ENCODE peak calls at places on chromosomes 2 and 18, in ten cellular contexts. One of them, this sample, is unnamed.

GRCh38 chr2:197460653-197461052 is 7.3 kb downstream of the COQ10B start:
- DNase-seq in kidney: no peak
- DNase-seq in NCI-H1105 treated with DMSO at 0.1 percent for 48 hours: no peak
- DNase-seq in stimulated activated CD4-positive, alpha-beta T cell treated with anti-CD3 and anti-CD28 coated beads, Interleukin-1b, Interleukin-23, amount 100 ng/mL, for 24 hours: no peak
- DNase-seq in anterior cingulate cortex: no peak
- DNase-seq in activated T-helper 1 cell treated with anti-CD3 and anti-CD28 coated beads, Interleukin-2, amount 50 U/mL, for 16 hours: no peak
- DNase-seq in left cardiac atrium: no peak
- DNase-seq in SK-MEL-5: no peak
- DNase-seq in tibial artery: no peak
- DNase-seq in RCC 7860: no peak
- DNase-seq in this sample: no peak

GRCh38 chr18:30987479-30988241 is 54.9 kb downstream of the DSC3 start:
- DNase-seq in tibial artery: no peak
- DNase-seq in SK-MEL-5: no peak
- DNase-seq in kidney: no peak
- DNase-seq in stimulated activated CD4-positive, alpha-beta T cell treated with anti-CD3 and anti-CD28 coated beads, Interleukin-1b, Interleukin-23, amount 100 ng/mL, for 24 hours: no peak
- DNase-seq in RCC 7860: no peak
- DNase-seq in anterior cingulate cortex: no peak
- DNase-seq in NCI-H1105 treated with DMSO at 0.1 percent for 48 hours: no peak
- DNase-seq in activated T-helper 1 cell treated with anti-CD3 and anti-CD28 coated beads, Interleukin-2, amount 50 U/mL, for 16 hours: no peak
- DNase-seq in left cardiac atrium: no peak
- DNase-seq in this sample: peak

GRCh38 chr2:99809259-99809900 is 319.6 kb upstream of the REV1 start:
- DNase-seq in kidney: no peak
- DNase-seq in SK-MEL-5: no peak
- DNase-seq in tibial artery: no peak
- DNase-seq in NCI-H1105 treated with DMSO at 0.1 percent for 48 hours: no peak
- DNase-seq in stimulated activated CD4-positive, alpha-beta T cell treated with anti-CD3 and anti-CD28 coated beads, Interleukin-1b, Interleukin-23, amount 100 ng/mL, for 24 hours: no peak
- DNase-seq in RCC 7860: no peak
- DNase-seq in activated T-helper 1 cell treated with anti-CD3 and anti-CD28 coated beads, Interleukin-2, amount 50 U/mL, for 16 hours: no peak
- DNase-seq in anterior cingulate cortex: no peak
- DNase-seq in left cardiac atrium: no peak
- DNase-seq in this sample: no peak

GRCh38 chr2:160557903-160558302 is 64.3 kb upstream of the RBMS1 start:
- DNase-seq in stimulated activated CD4-positive, alpha-beta T cell treated with anti-CD3 and anti-CD28 coated beads, Interleukin-1b, Interleukin-23, amount 100 ng/mL, for 24 hours: no peak
- DNase-seq in activated T-helper 1 cell treated with anti-CD3 and anti-CD28 coated beads, Interleukin-2, amount 50 U/mL, for 16 hours: no peak
- DNase-seq in kidney: no peak
- DNase-seq in RCC 7860: no peak
- DNase-seq in SK-MEL-5: no peak
- DNase-seq in tibial artery: no peak
- DNase-seq in left cardiac atrium: no peak
- DNase-seq in NCI-H1105 treated with DMSO at 0.1 percent for 48 hours: no peak
- DNase-seq in anterior cingulate cortex: no peak
- DNase-seq in this sample: no peak

GRCh38 chr2:200077210-200077650 is 121.8 kb downstream of the MAIP1 start:
- DNase-seq in RCC 7860: no peak
- DNase-seq in NCI-H1105 treated with DMSO at 0.1 percent for 48 hours: no peak
- DNase-seq in SK-MEL-5: peak
- DNase-seq in left cardiac atrium: no peak
- DNase-seq in kidney: no peak
- DNase-seq in anterior cingulate cortex: no peak
- DNase-seq in stimulated activated CD4-positive, alpha-beta T cell treated with anti-CD3 and anti-CD28 coated beads, Interleukin-1b, Interleukin-23, amount 100 ng/mL, for 24 hours: no peak
- DNase-seq in activated T-helper 1 cell treated with anti-CD3 and anti-CD28 coated beads, Interleukin-2, amount 50 U/mL, for 16 hours: no peak
- DNase-seq in tibial artery: no peak
- DNase-seq in this sample: no peak

GRCh38 chr2:189441709-189442074 is 418 bp downstream of the WDR75 start:
- DNase-seq in activated T-helper 1 cell treated with anti-CD3 and anti-CD28 coated beads, Interleukin-2, amount 50 U/mL, for 16 hours: no peak
- DNase-seq in RCC 7860: no peak
- DNase-seq in NCI-H1105 treated with DMSO at 0.1 percent for 48 hours: peak
- DNase-seq in tibial artery: no peak
- DNase-seq in left cardiac atrium: no peak
- DNase-seq in SK-MEL-5: no peak
- DNase-seq in anterior cingulate cortex: no peak
- DNase-seq in kidney: no peak
- DNase-seq in stimulated activated CD4-positive, alpha-beta T cell treated with anti-CD3 and anti-CD28 coated beads, Interleukin-1b, Interleukin-23, amount 100 ng/mL, for 24 hours: no peak
- DNase-seq in this sample: no peak

GRCh38 chr2:222318026-222318711 is 19.4 kb upstream of the PAX3 start:
- DNase-seq in SK-MEL-5: peak
- DNase-seq in left cardiac atrium: peak
- DNase-seq in RCC 7860: peak
- DNase-seq in NCI-H1105 treated with DMSO at 0.1 percent for 48 hours: peak
- DNase-seq in stimulated activated CD4-positive, alpha-beta T cell treated with anti-CD3 and anti-CD28 coated beads, Interleukin-1b, Interleukin-23, amount 100 ng/mL, for 24 hours: no peak
- DNase-seq in anterior cingulate cortex: no peak
- DNase-seq in tibial artery: no peak
- DNase-seq in kidney: peak
- DNase-seq in activated T-helper 1 cell treated with anti-CD3 and anti-CD28 coated beads, Interleukin-2, amount 50 U/mL, for 16 hours: no peak
- DNase-seq in this sample: peak

GRCh38 chr2:150126143-150126725 is 361.2 kb downstream of the RND3 start:
- DNase-seq in RCC 7860: peak
- DNase-seq in NCI-H1105 treated with DMSO at 0.1 percent for 48 hours: no peak
- DNase-seq in left cardiac atrium: no peak
- DNase-seq in anterior cingulate cortex: no peak
- DNase-seq in tibial artery: no peak
- DNase-seq in activated T-helper 1 cell treated with anti-CD3 and anti-CD28 coated beads, Interleukin-2, amount 50 U/mL, for 16 hours: no peak
- DNase-seq in kidney: no peak
- DNase-seq in SK-MEL-5: no peak
- DNase-seq in stimulated activated CD4-positive, alpha-beta T cell treated with anti-CD3 and anti-CD28 coated beads, Interleukin-1b, Interleukin-23, amount 100 ng/mL, for 24 hours: no peak
- DNase-seq in this sample: no peak

GRCh38 chr2:38866773-38867443 is 8.8 kb downstream of the DHX57 start:
- DNase-seq in RCC 7860: no peak
- DNase-seq in anterior cingulate cortex: no peak
- DNase-seq in tibial artery: no peak
- DNase-seq in NCI-H1105 treated with DMSO at 0.1 percent for 48 hours: no peak
- DNase-seq in stimulated activated CD4-positive, alpha-beta T cell treated with anti-CD3 and anti-CD28 coated beads, Interleukin-1b, Interleukin-23, amount 100 ng/mL, for 24 hours: no peak
- DNase-seq in SK-MEL-5: no peak
- DNase-seq in kidney: no peak
- DNase-seq in left cardiac atrium: no peak
- DNase-seq in activated T-helper 1 cell treated with anti-CD3 and anti-CD28 coated beads, Interleukin-2, amount 50 U/mL, for 16 hours: no peak
- DNase-seq in this sample: no peak

GRCh38 chr2:132438650-132439030 is 22.0 kb downstream of the GPR39 start:
- DNase-seq in left cardiac atrium: no peak
- DNase-seq in kidney: no peak
- DNase-seq in anterior cingulate cortex: no peak
- DNase-seq in SK-MEL-5: peak
- DNase-seq in stimulated activated CD4-positive, alpha-beta T cell treated with anti-CD3 and anti-CD28 coated beads, Interleukin-1b, Interleukin-23, amount 100 ng/mL, for 24 hours: no peak
- DNase-seq in tibial artery: no peak
- DNase-seq in NCI-H1105 treated with DMSO at 0.1 percent for 48 hours: no peak
- DNase-seq in RCC 7860: peak
- DNase-seq in activated T-helper 1 cell treated with anti-CD3 and anti-CD28 coated beads, Interleukin-2, amount 50 U/mL, for 16 hours: no peak
- DNase-seq in this sample: no peak

GRCh38 chr2:73112913-73113633 is at the start of gene RAB11FIP5:
- DNase-seq in activated T-helper 1 cell treated with anti-CD3 and anti-CD28 coated beads, Interleukin-2, amount 50 U/mL, for 16 hours: peak
- DNase-seq in kidney: peak
- DNase-seq in RCC 7860: peak
- DNase-seq in anterior cingulate cortex: peak
- DNase-seq in SK-MEL-5: peak
- DNase-seq in tibial artery: peak
- DNase-seq in left cardiac atrium: peak
- DNase-seq in NCI-H1105 treated with DMSO at 0.1 percent for 48 hours: peak
- DNase-seq in stimulated activated CD4-positive, alpha-beta T cell treated with anti-CD3 and anti-CD28 coated beads, Interleukin-1b, Interleukin-23, amount 100 ng/mL, for 24 hours: peak
- DNase-seq in this sample: no peak

GRCh38 chr2:61536086-61536722 is 2.0 kb downstream of the XPO1 start:
- DNase-seq in kidney: no peak
- DNase-seq in SK-MEL-5: no peak
- DNase-seq in RCC 7860: no peak
- DNase-seq in anterior cingulate cortex: no peak
- DNase-seq in tibial artery: no peak
- DNase-seq in NCI-H1105 treated with DMSO at 0.1 percent for 48 hours: peak
- DNase-seq in stimulated activated CD4-positive, alpha-beta T cell treated with anti-CD3 and anti-CD28 coated beads, Interleukin-1b, Interleukin-23, amount 100 ng/mL, for 24 hours: no peak
- DNase-seq in activated T-helper 1 cell treated with anti-CD3 and anti-CD28 coated beads, Interleukin-2, amount 50 U/mL, for 16 hours: no peak
- DNase-seq in left cardiac atrium: no peak
- DNase-seq in this sample: peak

GRCh38 chr2:84912984-84913383 is 7.5 kb downstream of the TMSB10 start:
- DNase-seq in left cardiac atrium: no peak
- DNase-seq in anterior cingulate cortex: no peak
- DNase-seq in stimulated activated CD4-positive, alpha-beta T cell treated with anti-CD3 and anti-CD28 coated beads, Interleukin-1b, Interleukin-23, amount 100 ng/mL, for 24 hours: no peak
- DNase-seq in activated T-helper 1 cell treated with anti-CD3 and anti-CD28 coated beads, Interleukin-2, amount 50 U/mL, for 16 hours: no peak
- DNase-seq in tibial artery: no peak
- DNase-seq in RCC 7860: no peak
- DNase-seq in kidney: no peak
- DNase-seq in NCI-H1105 treated with DMSO at 0.1 percent for 48 hours: no peak
- DNase-seq in SK-MEL-5: no peak
- DNase-seq in this sample: no peak

GRCh38 chr2:31893093-31893492 is 117.7 kb downstream of the MEMO1 start:
- DNase-seq in RCC 7860: no peak
- DNase-seq in SK-MEL-5: no peak
- DNase-seq in left cardiac atrium: no peak
- DNase-seq in tibial artery: no peak
- DNase-seq in anterior cingulate cortex: no peak
- DNase-seq in activated T-helper 1 cell treated with anti-CD3 and anti-CD28 coated beads, Interleukin-2, amount 50 U/mL, for 16 hours: no peak
- DNase-seq in NCI-H1105 treated with DMSO at 0.1 percent for 48 hours: no peak
- DNase-seq in kidney: no peak
- DNase-seq in stimulated activated CD4-positive, alpha-beta T cell treated with anti-CD3 and anti-CD28 coated beads, Interleukin-1b, Interleukin-23, amount 100 ng/mL, for 24 hours: no peak
- DNase-seq in this sample: peak

GRCh38 chr2:50732796-50733195 is 299.1 kb downstream of the NRXN1 start:
- DNase-seq in activated T-helper 1 cell treated with anti-CD3 and anti-CD28 coated beads, Interleukin-2, amount 50 U/mL, for 16 hours: no peak
- DNase-seq in anterior cingulate cortex: no peak
- DNase-seq in stimulated activated CD4-positive, alpha-beta T cell treated with anti-CD3 and anti-CD28 coated beads, Interleukin-1b, Interleukin-23, amount 100 ng/mL, for 24 hours: no peak
- DNase-seq in kidney: no peak
- DNase-seq in tibial artery: no peak
- DNase-seq in RCC 7860: no peak
- DNase-seq in SK-MEL-5: no peak
- DNase-seq in NCI-H1105 treated with DMSO at 0.1 percent for 48 hours: no peak
- DNase-seq in left cardiac atrium: no peak
- DNase-seq in this sample: no peak

GRCh38 chr18:37334494-37335125 is 231.0 kb downstream of the CELF4 start:
- DNase-seq in kidney: no peak
- DNase-seq in NCI-H1105 treated with DMSO at 0.1 percent for 48 hours: no peak
- DNase-seq in stimulated activated CD4-positive, alpha-beta T cell treated with anti-CD3 and anti-CD28 coated beads, Interleukin-1b, Interleukin-23, amount 100 ng/mL, for 24 hours: no peak
- DNase-seq in SK-MEL-5: no peak
- DNase-seq in RCC 7860: peak
- DNase-seq in tibial artery: no peak
- DNase-seq in anterior cingulate cortex: no peak
- DNase-seq in left cardiac atrium: no peak
- DNase-seq in activated T-helper 1 cell treated with anti-CD3 and anti-CD28 coated beads, Interleukin-2, amount 50 U/mL, for 16 hours: no peak
- DNase-seq in this sample: no peak

GRCh38 chr18:50460691-50461090 is 85.8 kb downstream of the SKA1 start:
- DNase-seq in NCI-H1105 treated with DMSO at 0.1 percent for 48 hours: no peak
- DNase-seq in tibial artery: no peak
- DNase-seq in RCC 7860: no peak
- DNase-seq in kidney: no peak
- DNase-seq in activated T-helper 1 cell treated with anti-CD3 and anti-CD28 coated beads, Interleukin-2, amount 50 U/mL, for 16 hours: no peak
- DNase-seq in SK-MEL-5: no peak
- DNase-seq in anterior cingulate cortex: no peak
- DNase-seq in left cardiac atrium: no peak
- DNase-seq in stimulated activated CD4-positive, alpha-beta T cell treated with anti-CD3 and anti-CD28 coated beads, Interleukin-1b, Interleukin-23, amount 100 ng/mL, for 24 hours: no peak
- DNase-seq in this sample: no peak

GRCh38 chr2:120313695-120314615 is 32.0 kb upstream of the INHBB start:
- DNase-seq in kidney: no peak
- DNase-seq in tibial artery: no peak
- DNase-seq in stimulated activated CD4-positive, alpha-beta T cell treated with anti-CD3 and anti-CD28 coated beads, Interleukin-1b, Interleukin-23, amount 100 ng/mL, for 24 hours: no peak
- DNase-seq in activated T-helper 1 cell treated with anti-CD3 and anti-CD28 coated beads, Interleukin-2, amount 50 U/mL, for 16 hours: no peak
- DNase-seq in NCI-H1105 treated with DMSO at 0.1 percent for 48 hours: no peak
- DNase-seq in RCC 7860: no peak
- DNase-seq in SK-MEL-5: no peak
- DNase-seq in left cardiac atrium: no peak
- DNase-seq in anterior cingulate cortex: no peak
- DNase-seq in this sample: no peak

GRCh38 chr2:238903141-238903540 is 55.3 kb downstream of the TWIST2 start:
- DNase-seq in RCC 7860: no peak
- DNase-seq in activated T-helper 1 cell treated with anti-CD3 and anti-CD28 coated beads, Interleukin-2, amount 50 U/mL, for 16 hours: no peak
- DNase-seq in stimulated activated CD4-positive, alpha-beta T cell treated with anti-CD3 and anti-CD28 coated beads, Interleukin-1b, Interleukin-23, amount 100 ng/mL, for 24 hours: no peak
- DNase-seq in SK-MEL-5: no peak
- DNase-seq in left cardiac atrium: no peak
- DNase-seq in tibial artery: no peak
- DNase-seq in kidney: peak
- DNase-seq in anterior cingulate cortex: no peak
- DNase-seq in NCI-H1105 treated with DMSO at 0.1 percent for 48 hours: no peak
- DNase-seq in this sample: no peak

GRCh38 chr2:86199834-86200177 is 549 bp downstream of the MRPL35 start:
- DNase-seq in activated T-helper 1 cell treated with anti-CD3 and anti-CD28 coated beads, Interleukin-2, amount 50 U/mL, for 16 hours: no peak
- DNase-seq in SK-MEL-5: no peak
- DNase-seq in NCI-H1105 treated with DMSO at 0.1 percent for 48 hours: no peak
- DNase-seq in RCC 7860: no peak
- DNase-seq in anterior cingulate cortex: no peak
- DNase-seq in left cardiac atrium: no peak
- DNase-seq in tibial artery: no peak
- DNase-seq in stimulated activated CD4-positive, alpha-beta T cell treated with anti-CD3 and anti-CD28 coated beads, Interleukin-1b, Interleukin-23, amount 100 ng/mL, for 24 hours: no peak
- DNase-seq in kidney: no peak
- DNase-seq in this sample: peak

This sample was measured in OCI-M1.